ENCODE peak calls at places on chromosome 1, in nine cellular contexts. N is esophagus muscularis mucosa, M is stomach, O is GM23338, D is prostate gland, C is HL-60, Q is HCT116, P is breast epithelium, Y is K562. J is an unnamed sample.

GRCh38 chr1:30953685-30954084 is 45.1 kb upstream of the SDC3 start:
- DNase-seq in D (no peak), M (no peak), C (no peak), N (no peak), Q (no peak), P (no peak), Y (no peak), O (no peak), J (no peak)

GRCh38 chr1:184463680-184464079 is 76.9 kb downstream of the C1orf21 start:
- DNase-seq in M (no peak), Q (no peak), O (no peak), C (no peak), Y (no peak), P (no peak), N (no peak), D (no peak), J (no peak)

GRCh38 chr1:93365813-93366212 is 20.1 kb downstream of the DR1 start:
- DNase-seq in N (no peak), Q (no peak), P (no peak), M (no peak), D (no peak), Y (no peak), O (no peak), C (no peak), J (no peak)

GRCh38 chr1:241460098-241460873 is 59.3 kb downstream of the FH start:
- DNase-seq in O (no peak), N (no peak), C (no peak), Y (no peak), P (no peak), Q (no peak), D (no peak), M (no peak), J (no peak)

GRCh38 chr1:16967095-16967567 is 13.3 kb downstream of the MFAP2 start:
- DNase-seq in Q (no peak), P (no peak), N (no peak), M (no peak), O (no peak), C (no peak), Y (no peak), D (no peak), J (peak; percentile 80)

GRCh38 chr1:2610036-2610720 is 22.6 kb downstream of the MMEL1 start:
- DNase-seq in P (no peak), Y (no peak), Q (no peak), C (no peak), N (no peak), O (no peak), D (no peak), M (no peak), J (no peak)

GRCh38 chr1:201769966-201770365 is 59.0 kb upstream of the IPO9 start:
- DNase-seq in Y (no peak), C (no peak), D (no peak), P (no peak), Q (no peak), O (no peak), N (no peak), M (no peak), J (no peak)

GRCh38 chr1:240555524-240555923 is 56.4 kb downstream of the GREM2 start:
- DNase-seq in O (no peak), C (no peak), Y (no peak), N (no peak), Q (no peak), D (no peak), M (no peak), P (no peak), J (no peak)

GRCh38 chr1:15756143-15757015 is 2.2 kb upstream of the FBLIM1 start:
- DNase-seq in N (no peak), O (peak; percentile 62), M (peak; percentile 80), C (peak; percentile 9), Q (no peak), D (peak; percentile 55), P (peak; percentile 66), Y (no peak), J (peak; percentile 44)

GRCh38 chr1:80837066-80837465 is 963.7 kb upstream of the ADGRL2 start:
- DNase-seq in Q (no peak), Y (no peak), D (no peak), P (no peak), C (no peak), O (no peak), M (no peak), N (no peak), J (no peak)

GRCh38 chr1:54604051-54604450 is 19.3 kb downstream of the FAM151A start:
- DNase-seq in C (no peak), M (no peak), Q (no peak), O (no peak), Y (no peak), D (no peak), P (no peak), N (no peak), J (no peak)

GRCh38 chr1:232891656-232892317 is 58.6 kb upstream of the NTPCR start:
- DNase-seq in N (no peak), O (no peak), D (no peak), C (no peak), M (no peak), Y (no peak), P (no peak), Q (no peak), J (no peak)

GRCh38 chr1:24558902-24559791 is 3.3 kb downstream of the NCMAP start:
- DNase-seq in O (peak; percentile 71), N (no peak), Y (no peak), C (no peak), Q (peak; percentile 48), P (peak; percentile 74), D (peak; percentile 72), M (peak; percentile 75), J (peak; percentile 89)

GRCh38 chr1:39720094-39720999 is 18.3 kb upstream of the PPIE start:
- DNase-seq in N (no peak), Y (peak; percentile 55), O (peak; percentile 72), P (no peak), Q (peak; percentile 48), C (peak; percentile 13), D (no peak), M (no peak), J (no peak)

GRCh38 chr1:67688526-67689219 is 3.7 kb downstream of the GADD45A start:
- DNase-seq in C (peak; percentile 67), Q (no peak), Y (peak; percentile 60), O (no peak), P (no peak), M (no peak), D (no peak), N (no peak), J (no peak)

GRCh38 chr1:24964811-24965570 is 34.9 kb upstream of the RUNX3 start:
- DNase-seq in M (peak; percentile 62), C (peak; percentile 46), Y (no peak), Q (no peak), N (no peak), P (peak; percentile 56), D (no peak), O (no peak), J (peak; percentile 62)

GRCh38 chr1:165597883-165598675 is 33.0 kb upstream of the MGST3 start:
- DNase-seq in O (peak; percentile 97), P (peak; percentile 97), N (peak; percentile 99), Q (peak; percentile 91), Y (peak; percentile 99), M (peak; percentile 97), D (peak; percentile 96), C (peak; percentile 92), J (peak; percentile 94)
- TF ChIP-seq POLR2AphosphoS5 in O (peak; percentile 53), P (no peak), N (peak; percentile 86), Q (peak; percentile 56), Y (no peak), M (peak; percentile 88), D (peak; percentile 88), C (no peak), J (peak; percentile 73)

GRCh38 chr1:107315652-107316051 is 174.8 kb downstream of the NTNG1 start:
- DNase-seq in O (no peak), Y (no peak), D (no peak), N (no peak), C (no peak), P (no peak), Q (no peak), M (no peak), J (no peak)

GRCh38 chr1:107323765-107324164 is 182.9 kb downstream of the NTNG1 start:
- DNase-seq in N (no peak), P (no peak), Y (no peak), D (no peak), M (no peak), O (peak; percentile 5), C (no peak), Q (no peak), J (no peak)

DNA sequence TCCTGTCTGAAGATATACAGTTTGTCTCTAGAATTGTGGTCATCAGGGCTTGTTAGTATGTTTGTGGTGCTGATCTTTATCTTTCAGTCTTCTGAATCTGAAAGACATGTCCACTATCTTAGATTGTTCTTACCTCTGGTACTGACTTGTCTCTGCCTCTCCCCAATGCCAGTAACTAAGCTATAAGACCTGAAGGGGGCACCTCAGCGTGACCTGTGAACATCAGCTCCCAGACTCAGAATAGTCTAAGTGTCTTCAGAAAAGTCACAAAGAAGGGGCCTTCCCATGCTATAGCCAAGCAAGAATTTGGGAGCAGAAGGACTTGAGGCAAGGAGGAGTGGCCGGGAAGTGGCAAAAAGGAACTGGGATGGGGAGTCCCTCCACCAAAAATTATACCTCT is 178.1 kb downstream of the NTNG1 start:
- DNase-seq in C (no peak), M (no peak), O (peak; percentile 48), P (no peak), N (no peak), Q (no peak), D (no peak), Y (no peak), J (no peak)
- TF ChIP-seq CTCF in C (no peak), M (no peak), O (peak; percentile 54), P (no peak), N (no peak), Q (no peak), D (no peak), Y (no peak), J (no peak)

GRCh38 chr1:34163792-34164509 is 1.1 kb downstream of the CSMD2 start:
- DNase-seq in O (peak; percentile 72), D (no peak), N (no peak), Q (no peak), P (no peak), M (no peak), C (no peak), Y (no peak), J (no peak)
- H3K4me3 ChIP-seq in O (peak overlapping the region; percentile 91), D (peak overlapping the region; percentile 37), N (peak overlapping the region; percentile 59), Q (no peak overlapping the region), P (peak overlapping the region; percentile 66), M (peak overlapping the region; percentile 34), C (no peak overlapping the region), Y (no peak overlapping the region), J (peak overlapping the region; percentile 35)

GRCh38 chr1:32195972-32196823 is 4.2 kb upstream of the CCDC28B start:
- DNase-seq in N (no peak), C (no peak), D (no peak), Q (no peak), P (no peak), M (no peak), Y (no peak), O (no peak), J (no peak)

GRCh38 chr1:32195531-32195930 is 4.9 kb upstream of the CCDC28B start:
- DNase-seq in O (no peak), Q (no peak), Y (no peak), M (no peak), N (no peak), D (no peak), C (no peak), P (no peak), J (no peak)

GRCh38 chr1:32197074-32197473 is 3.3 kb upstream of the CCDC28B start:
- DNase-seq in D (no peak), Y (no peak), M (no peak), C (no peak), O (no peak), N (no peak), Q (no peak), P (no peak), J (no peak)

GRCh38 chr1:32192220-32192948 is 8.0 kb upstream of the CCDC28B start:
- DNase-seq in C (no peak), D (no peak), P (no peak), N (no peak), Q (no peak), Y (no peak), O (no peak), M (no peak), J (no peak)

GRCh38 chr1:32194984-32195383 is 5.4 kb upstream of the CCDC28B start:
- DNase-seq in M (no peak), Q (no peak), P (no peak), Y (no peak), N (no peak), D (no peak), C (no peak), O (no peak), J (no peak)
- TF ChIP-seq POLR2AphosphoS5 in M (no peak), Q (no peak), P (no peak), Y (no peak), N (no peak), D (no peak), C (no peak), O (no peak), J (no peak)

J was measured in upper lobe of left lung.